ENCODE peak calls at places on chromosome 7, in ten cellular contexts. T is IMR-90; P is posterior cingulate gyrus; U is renal cortical epithelial cell; R is activated CD4-positive, alpha-beta T cell treated with anti-CD3 and anti-CD28 coated beads, Interleukin-2, amount 50 U/mL, for 1 hour; F is HCT116; W is nucleus accumbens; Z is esophagus muscularis mucosa; I is CD4-positive, alpha-beta memory T cell; Q is tibial artery. V is an unnamed sample.

GRCh38 chr7:29113384-29114102 is 32.8 kb downstream of the CPVL start:
- DNase-seq in T (no peak), P (no peak), U (peak), R (no peak), F (peak), W (no peak), Z (no peak), I (no peak), Q (no peak), V (peak)

GRCh38 chr7:84013616-84014240 is 180.9 kb downstream of the SEMA3A start:
- DNase-seq in T (no peak), P (no peak), U (no peak), R (no peak), F (no peak), W (no peak), Z (no peak), I (no peak), Q (no peak), V (no peak)

GRCh38 chr7:2760098-2760889 is 72.3 kb downstream of the AMZ1 start:
- DNase-seq in T (peak), P (no peak), U (peak), R (no peak), F (peak), W (no peak), Z (no peak), I (no peak), Q (peak), V (peak)

GRCh38 chr7:16826061-16826460 is 21.3 kb upstream of the AGR2 start:
- DNase-seq in T (no peak), P (no peak), U (no peak), R (no peak), F (no peak), W (no peak), Z (no peak), I (no peak), Q (no peak), V (no peak)

GRCh38 chr7:36863901-36864701 is 139.8 kb upstream of the AOAH start:
- DNase-seq in T (no peak), P (no peak), U (no peak), R (no peak), F (no peak), W (no peak), Z (no peak), I (no peak), Q (no peak), V (no peak)

GRCh38 chr7:5497158-5498103 is 73.8 kb upstream of the TNRC18 start:
- DNase-seq in T (no peak), P (no peak), U (no peak), R (no peak), F (no peak), W (no peak), Z (no peak), I (no peak), Q (no peak), V (no peak)

GRCh38 chr7:118573065-118573464 is 348.6 kb downstream of the ANKRD7 start:
- DNase-seq in T (no peak), P (peak), U (peak), R (no peak), F (no peak), W (no peak), Z (no peak), I (no peak), Q (no peak), V (peak)

GRCh38 chr7:31418928-31419327 is 78.4 kb upstream of the NEUROD6 start:
- DNase-seq in T (no peak), P (no peak), U (no peak), R (no peak), F (no peak), W (no peak), Z (no peak), I (no peak), Q (no peak), V (no peak)

GRCh38 chr7:77765906-77766800 is 32.1 kb downstream of the TMEM60 start:
- DNase-seq in T (peak), P (no peak), U (peak), R (no peak), F (no peak), W (no peak), Z (no peak), I (no peak), Q (no peak), V (no peak)

GRCh38 chr7:5780801-5781496 is 514 bp downstream of the RNF216 start:
- DNase-seq in T (no peak), P (peak), U (no peak), R (peak), F (no peak), W (peak), Z (no peak), I (no peak), Q (peak), V (peak)

GRCh38 chr7:75019800-75020199 is 53.8 kb downstream of the RCC1L start:
- DNase-seq in T (no peak), P (no peak), U (no peak), R (no peak), F (no peak), W (no peak), Z (no peak), I (no peak), Q (no peak), V (no peak)

GRCh38 chr7:43943702-43944187 is 17.5 kb downstream of the UBE2D4 start:
- DNase-seq in T (no peak), P (no peak), U (no peak), R (no peak), F (no peak), W (no peak), Z (no peak), I (no peak), Q (no peak), V (no peak)

GRCh38 chr7:123811056-123811455 is 33.9 kb upstream of the HYAL4 start:
- DNase-seq in T (no peak), P (no peak), U (no peak), R (no peak), F (no peak), W (no peak), Z (no peak), I (no peak), Q (no peak), V (no peak)

GRCh38 chr7:104933022-104933421 is 81.0 kb upstream of the KMT2E start:
- DNase-seq in T (no peak), P (no peak), U (no peak), R (no peak), F (no peak), W (no peak), Z (no peak), I (no peak), Q (no peak), V (no peak)

GRCh38 chr7:6406121-6406520 is 41.6 kb downstream of the DAGLB start:
- DNase-seq in T (no peak), P (no peak), U (no peak), R (no peak), F (no peak), W (no peak), Z (no peak), I (no peak), Q (no peak), V (no peak)

GRCh38 chr7:121714559-121715303 is 158.2 kb upstream of the PTPRZ1 start:
- DNase-seq in T (no peak), P (no peak), U (peak), R (no peak), F (peak), W (no peak), Z (no peak), I (no peak), Q (no peak), V (no peak)

GRCh38 chr7:23290993-23291392 is 8.1 kb upstream of the MALSU1 start:
- DNase-seq in T (no peak), P (no peak), U (no peak), R (no peak), F (no peak), W (no peak), Z (no peak), I (no peak), Q (no peak), V (no peak)

GRCh38 chr7:46969303-46970130 is 612.4 kb downstream of the TNS3 start:
- DNase-seq in T (peak), P (peak), U (peak), R (no peak), F (no peak), W (no peak), Z (no peak), I (no peak), Q (no peak), V (no peak)

GRCh38 chr7:100099452-100099851 is 1.7 kb downstream of the MCM7 start:
- DNase-seq in T (no peak), P (no peak), U (no peak), R (no peak), F (no peak), W (no peak), Z (no peak), I (no peak), Q (no peak), V (no peak)

GRCh38 chr7:140901946-140902304 is 22.8 kb downstream of the BRAF start:
- DNase-seq in T (no peak), P (no peak), U (no peak), R (no peak), F (no peak), W (no peak), Z (no peak), I (no peak), Q (no peak), V (peak)

GRCh38 chr7:20786779-20787651 is at the start of gene SP8:
- DNase-seq in T (peak), P (no peak), U (no peak), R (no peak), F (no peak), W (no peak), Z (no peak), I (no peak), Q (no peak), V (no peak)

GRCh38 chr7:153413540-153414287 is 638.5 kb upstream of the DPP6 start:
- DNase-seq in T (no peak), P (no peak), U (no peak), R (no peak), F (no peak), W (no peak), Z (no peak), I (no peak), Q (no peak), V (no peak)

GRCh38 chr7:142454862-142455261 is 197.0 kb upstream of the PRSS58 start:
- DNase-seq in T (no peak), P (no peak), U (no peak), R (no peak), F (no peak), W (no peak), Z (no peak), I (no peak), Q (no peak), V (no peak)

GRCh38 chr7:93171606-93172226 is 23.5 kb upstream of the SAMD9L start:
- DNase-seq in T (no peak), P (no peak), U (no peak), R (no peak), F (no peak), W (no peak), Z (no peak), I (no peak), Q (no peak), V (no peak)

GRCh38 chr7:142940968-142941535 is 1.8 kb downstream of the LLCFC1 start:
- DNase-seq in T (no peak), P (no peak), U (no peak), R (no peak), F (no peak), W (no peak), Z (no peak), I (no peak), Q (no peak), V (no peak)

GRCh38 chr7:84372712-84373111 is 178.1 kb upstream of the SEMA3A start:
- DNase-seq in T (peak), P (no peak), U (peak), R (no peak), F (no peak), W (no peak), Z (no peak), I (no peak), Q (no peak), V (no peak)

GRCh38 chr7:734808-735207 is 7.7 kb upstream of the PRKAR1B start:
- DNase-seq in T (no peak), P (no peak), U (no peak), R (no peak), F (no peak), W (no peak), Z (no peak), I (no peak), Q (no peak), V (no peak)

GRCh38 chr7:144835166-144835611 is 664 bp downstream of the TPK1 start:
- DNase-seq in T (peak), P (peak), U (peak), R (no peak), F (no peak), W (peak), Z (no peak), I (no peak), Q (peak), V (peak)

V was measured in Ammon's horn.